ENCODE peak calls at places on chromosomes 2 and 18, in seven cellular contexts. One of them, this sample, is unnamed.

GRCh38 chr2:68730828-68731227 is 3.8 kb upstream of the ARHGAP25 start:
- DNase-seq in A549: peak
- DNase-seq in activated CD4-positive, alpha-beta T cell treated with anti-CD3 and anti-CD28 coated beads for 36 hours: no peak
- DNase-seq in nephron progenitor cell: no peak
- DNase-seq in AML-193: no peak
- DNase-seq in upper lobe of right lung: no peak
- DNase-seq in fibroblast of lung: peak
- DNase-seq in this sample: no peak

GRCh38 chr2:39158351-39158750 is 37.5 kb upstream of the SOS1 start:
- DNase-seq in nephron progenitor cell: no peak
- DNase-seq in fibroblast of lung: peak
- DNase-seq in AML-193: no peak
- DNase-seq in activated CD4-positive, alpha-beta T cell treated with anti-CD3 and anti-CD28 coated beads for 36 hours: no peak
- DNase-seq in A549: no peak
- DNase-seq in upper lobe of right lung: no peak
- DNase-seq in this sample: no peak

GRCh38 chr2:239291505-239292350 is 109.1 kb downstream of the HDAC4 start:
- DNase-seq in activated CD4-positive, alpha-beta T cell treated with anti-CD3 and anti-CD28 coated beads for 36 hours: no peak
- DNase-seq in fibroblast of lung: no peak
- DNase-seq in upper lobe of right lung: peak
- DNase-seq in nephron progenitor cell: no peak
- DNase-seq in AML-193: no peak
- DNase-seq in A549: no peak
- DNase-seq in this sample: no peak

GRCh38 chr2:241159116-241159515 is 8.8 kb downstream of the PPP1R7 start:
- DNase-seq in activated CD4-positive, alpha-beta T cell treated with anti-CD3 and anti-CD28 coated beads for 36 hours: no peak
- DNase-seq in nephron progenitor cell: no peak
- DNase-seq in AML-193: no peak
- DNase-seq in upper lobe of right lung: no peak
- DNase-seq in fibroblast of lung: no peak
- DNase-seq in A549: no peak
- DNase-seq in this sample: no peak

GRCh38 chr2:31125918-31126695 is 12.1 kb downstream of the GALNT14 start:
- DNase-seq in nephron progenitor cell: no peak
- DNase-seq in fibroblast of lung: no peak
- DNase-seq in activated CD4-positive, alpha-beta T cell treated with anti-CD3 and anti-CD28 coated beads for 36 hours: no peak
- DNase-seq in upper lobe of right lung: no peak
- DNase-seq in A549: peak
- DNase-seq in AML-193: no peak
- DNase-seq in this sample: no peak

GRCh38 chr2:209960676-209961630 is 41.5 kb upstream of the RPE start:
- DNase-seq in fibroblast of lung: peak
- DNase-seq in AML-193: peak
- DNase-seq in upper lobe of right lung: no peak
- DNase-seq in A549: peak
- DNase-seq in nephron progenitor cell: peak
- DNase-seq in activated CD4-positive, alpha-beta T cell treated with anti-CD3 and anti-CD28 coated beads for 36 hours: peak
- DNase-seq in this sample: peak

GRCh38 chr2:26705126-26705525 is 12.6 kb downstream of the KCNK3 start:
- DNase-seq in A549: no peak
- DNase-seq in upper lobe of right lung: no peak
- DNase-seq in fibroblast of lung: no peak
- DNase-seq in nephron progenitor cell: no peak
- DNase-seq in activated CD4-positive, alpha-beta T cell treated with anti-CD3 and anti-CD28 coated beads for 36 hours: no peak
- DNase-seq in AML-193: no peak
- DNase-seq in this sample: no peak

GRCh38 chr2:179538406-179538805 is 273.8 kb upstream of the SESTD1 start:
- DNase-seq in activated CD4-positive, alpha-beta T cell treated with anti-CD3 and anti-CD28 coated beads for 36 hours: no peak
- DNase-seq in nephron progenitor cell: no peak
- DNase-seq in A549: no peak
- DNase-seq in upper lobe of right lung: no peak
- DNase-seq in AML-193: no peak
- DNase-seq in fibroblast of lung: peak
- DNase-seq in this sample: no peak

GRCh38 chr2:74675090-74675489 is 21.0 kb downstream of the SEMA4F start:
- DNase-seq in upper lobe of right lung: no peak
- DNase-seq in activated CD4-positive, alpha-beta T cell treated with anti-CD3 and anti-CD28 coated beads for 36 hours: no peak
- DNase-seq in nephron progenitor cell: no peak
- DNase-seq in fibroblast of lung: no peak
- DNase-seq in A549: no peak
- DNase-seq in AML-193: no peak
- DNase-seq in this sample: no peak

GRCh38 chr2:186992597-186992996 is 143.6 kb upstream of the ZSWIM2 start:
- DNase-seq in upper lobe of right lung: no peak
- DNase-seq in nephron progenitor cell: no peak
- DNase-seq in A549: no peak
- DNase-seq in activated CD4-positive, alpha-beta T cell treated with anti-CD3 and anti-CD28 coated beads for 36 hours: no peak
- DNase-seq in AML-193: no peak
- DNase-seq in fibroblast of lung: no peak
- DNase-seq in this sample: no peak

GRCh38 chr18:43314931-43315330 is 37.6 kb upstream of the SYT4 start:
- DNase-seq in nephron progenitor cell: no peak
- DNase-seq in fibroblast of lung: peak
- DNase-seq in A549: no peak
- DNase-seq in upper lobe of right lung: no peak
- DNase-seq in activated CD4-positive, alpha-beta T cell treated with anti-CD3 and anti-CD28 coated beads for 36 hours: no peak
- DNase-seq in AML-193: no peak
- DNase-seq in this sample: no peak

GRCh38 chr2:193868833-193869232 is 1674.1 kb upstream of the TMEFF2 start:
- DNase-seq in activated CD4-positive, alpha-beta T cell treated with anti-CD3 and anti-CD28 coated beads for 36 hours: no peak
- DNase-seq in A549: no peak
- DNase-seq in AML-193: no peak
- DNase-seq in fibroblast of lung: no peak
- DNase-seq in nephron progenitor cell: no peak
- DNase-seq in upper lobe of right lung: no peak
- DNase-seq in this sample: no peak

GRCh38 chr2:39728941-39729351 is 50.1 kb downstream of the THUMPD2 start:
- DNase-seq in A549: peak
- DNase-seq in upper lobe of right lung: peak
- DNase-seq in AML-193: peak
- DNase-seq in nephron progenitor cell: peak
- DNase-seq in activated CD4-positive, alpha-beta T cell treated with anti-CD3 and anti-CD28 coated beads for 36 hours: peak
- DNase-seq in fibroblast of lung: peak
- DNase-seq in this sample: no peak

GRCh38 chr2:102473020-102473419 is at the start of gene SLC9A4:
- DNase-seq in AML-193: peak
- DNase-seq in fibroblast of lung: peak
- DNase-seq in upper lobe of right lung: no peak
- DNase-seq in nephron progenitor cell: peak
- DNase-seq in A549: peak
- DNase-seq in activated CD4-positive, alpha-beta T cell treated with anti-CD3 and anti-CD28 coated beads for 36 hours: peak
- DNase-seq in this sample: no peak

GRCh38 chr2:34241905-34242740 is 643.0 kb upstream of the FAM98A start:
- DNase-seq in nephron progenitor cell: peak
- DNase-seq in fibroblast of lung: no peak
- DNase-seq in A549: no peak
- DNase-seq in activated CD4-positive, alpha-beta T cell treated with anti-CD3 and anti-CD28 coated beads for 36 hours: no peak
- DNase-seq in AML-193: no peak
- DNase-seq in upper lobe of right lung: no peak
- DNase-seq in this sample: no peak

GRCh38 chr2:18614042-18614441 is 24.7 kb upstream of the NT5C1B start:
- DNase-seq in nephron progenitor cell: no peak
- DNase-seq in activated CD4-positive, alpha-beta T cell treated with anti-CD3 and anti-CD28 coated beads for 36 hours: no peak
- DNase-seq in fibroblast of lung: peak
- DNase-seq in AML-193: no peak
- DNase-seq in upper lobe of right lung: no peak
- DNase-seq in A549: no peak
- DNase-seq in this sample: no peak

GRCh38 chr2:70801607-70802263 is 11.3 kb upstream of the FIGLA start:
- DNase-seq in A549: no peak
- DNase-seq in upper lobe of right lung: no peak
- DNase-seq in activated CD4-positive, alpha-beta T cell treated with anti-CD3 and anti-CD28 coated beads for 36 hours: no peak
- DNase-seq in nephron progenitor cell: no peak
- DNase-seq in fibroblast of lung: no peak
- DNase-seq in AML-193: no peak
- DNase-seq in this sample: no peak

GRCh38 chr2:176096986-176097819 is 2.4 kb upstream of the HOXD12 start:
- DNase-seq in activated CD4-positive, alpha-beta T cell treated with anti-CD3 and anti-CD28 coated beads for 36 hours: peak
- DNase-seq in A549: peak
- DNase-seq in nephron progenitor cell: peak
- DNase-seq in fibroblast of lung: peak
- DNase-seq in upper lobe of right lung: peak
- DNase-seq in AML-193: peak
- DNase-seq in this sample: peak

GRCh38 chr18:58097907-58098166 is 53.8 kb downstream of the NEDD4L start:
- DNase-seq in activated CD4-positive, alpha-beta T cell treated with anti-CD3 and anti-CD28 coated beads for 36 hours: no peak
- DNase-seq in fibroblast of lung: no peak
- DNase-seq in AML-193: no peak
- DNase-seq in upper lobe of right lung: no peak
- DNase-seq in nephron progenitor cell: no peak
- DNase-seq in A549: no peak
- DNase-seq in this sample: no peak

GRCh38 chr18:70415823-70416488 is 127.1 kb downstream of the SOCS6 start:
- DNase-seq in nephron progenitor cell: no peak
- DNase-seq in activated CD4-positive, alpha-beta T cell treated with anti-CD3 and anti-CD28 coated beads for 36 hours: no peak
- DNase-seq in AML-193: no peak
- DNase-seq in upper lobe of right lung: no peak
- DNase-seq in fibroblast of lung: no peak
- DNase-seq in A549: no peak
- DNase-seq in this sample: no peak